ENCODE peak calls at places on chromosomes 5 and 9, in seven cellular contexts. One of them, this sample, is unnamed.

GRCh38 chr5:154117050-154117449 is 73.5 kb upstream of the GALNT10 start:
- DNase-seq in DMS153: peak; percentile 56
- DNase-seq in NCI-H226: no peak
- DNase-seq in CD8-positive, alpha-beta memory T cell: no peak
- DNase-seq in progenitor cell of endocrine pancreas: no peak
- DNase-seq in neural crest cell: no peak
- DNase-seq in mammary epithelial cell: no peak
- DNase-seq in this sample: no peak

GRCh38 chr5:172179032-172179989 is 8.7 kb downstream of the STK10 start:
- DNase-seq in neural crest cell: peak; percentile 25
- DNase-seq in mammary epithelial cell: no peak
- DNase-seq in progenitor cell of endocrine pancreas: no peak
- DNase-seq in NCI-H226: peak; percentile 31
- DNase-seq in DMS153: no peak
- DNase-seq in CD8-positive, alpha-beta memory T cell: peak; percentile 73
- DNase-seq in this sample: no peak

GRCh38 chr5:4563400-4563799 is 576.7 kb upstream of the ADAMTS16 start:
- DNase-seq in mammary epithelial cell: peak; percentile 50
- DNase-seq in neural crest cell: peak; percentile 18
- DNase-seq in DMS153: no peak
- DNase-seq in progenitor cell of endocrine pancreas: no peak
- DNase-seq in CD8-positive, alpha-beta memory T cell: no peak
- DNase-seq in NCI-H226: no peak
- DNase-seq in this sample: no peak

GRCh38 chr5:138459311-138459710 is 6.0 kb upstream of the EGR1 start:
- DNase-seq in DMS153: no peak
- DNase-seq in progenitor cell of endocrine pancreas: no peak
- DNase-seq in neural crest cell: no peak
- DNase-seq in NCI-H226: no peak
- DNase-seq in mammary epithelial cell: no peak
- DNase-seq in CD8-positive, alpha-beta memory T cell: peak; percentile 74
- DNase-seq in this sample: no peak

GRCh38 chr5:138626333-138626944 is 51.2 kb upstream of the HSPA9 start:
- DNase-seq in mammary epithelial cell: no peak
- DNase-seq in CD8-positive, alpha-beta memory T cell: no peak
- DNase-seq in DMS153: no peak
- DNase-seq in progenitor cell of endocrine pancreas: no peak
- DNase-seq in neural crest cell: no peak
- DNase-seq in NCI-H226: no peak
- DNase-seq in this sample: no peak

GRCh38 chr9:105126233-105126632 is 118.2 kb upstream of the SLC44A1 start:
- DNase-seq in DMS153: no peak
- DNase-seq in mammary epithelial cell: no peak
- DNase-seq in neural crest cell: no peak
- DNase-seq in CD8-positive, alpha-beta memory T cell: no peak
- DNase-seq in progenitor cell of endocrine pancreas: no peak
- DNase-seq in NCI-H226: peak; percentile 19
- DNase-seq in this sample: no peak

GRCh38 chr5:151952233-151952632 is 27.6 kb upstream of the GLRA1 start:
- DNase-seq in mammary epithelial cell: no peak
- DNase-seq in DMS153: no peak
- DNase-seq in neural crest cell: no peak
- DNase-seq in CD8-positive, alpha-beta memory T cell: no peak
- DNase-seq in NCI-H226: no peak
- DNase-seq in progenitor cell of endocrine pancreas: no peak
- DNase-seq in this sample: no peak

GRCh38 chr5:118043531-118043930 is 944.8 kb downstream of the DTWD2 start:
- DNase-seq in DMS153: no peak
- DNase-seq in NCI-H226: no peak
- DNase-seq in CD8-positive, alpha-beta memory T cell: no peak
- DNase-seq in progenitor cell of endocrine pancreas: no peak
- DNase-seq in neural crest cell: no peak
- DNase-seq in mammary epithelial cell: no peak
- DNase-seq in this sample: no peak

GRCh38 chr5:81789033-81789432 is 38.1 kb upstream of the SSBP2 start:
- DNase-seq in CD8-positive, alpha-beta memory T cell: no peak
- DNase-seq in progenitor cell of endocrine pancreas: no peak
- DNase-seq in DMS153: no peak
- DNase-seq in mammary epithelial cell: peak; percentile 75
- DNase-seq in neural crest cell: no peak
- DNase-seq in NCI-H226: no peak
- DNase-seq in this sample: no peak

GRCh38 chr5:170049713-170050112 is 56.0 kb upstream of the FOXI1 start:
- DNase-seq in DMS153: no peak
- DNase-seq in mammary epithelial cell: peak; percentile 14
- DNase-seq in progenitor cell of endocrine pancreas: no peak
- DNase-seq in CD8-positive, alpha-beta memory T cell: no peak
- DNase-seq in neural crest cell: no peak
- DNase-seq in NCI-H226: no peak
- DNase-seq in this sample: no peak

GRCh38 chr9:137319976-137320551 is 18.0 kb upstream of the NRARP start:
- DNase-seq in mammary epithelial cell: no peak
- DNase-seq in progenitor cell of endocrine pancreas: no peak
- DNase-seq in NCI-H226: no peak
- DNase-seq in CD8-positive, alpha-beta memory T cell: no peak
- DNase-seq in neural crest cell: no peak
- DNase-seq in DMS153: no peak
- DNase-seq in this sample: peak; percentile 48

GRCh38 chr5:115415143-115415491 is 118.7 kb upstream of the CCDC112 start:
- DNase-seq in progenitor cell of endocrine pancreas: no peak
- DNase-seq in NCI-H226: peak; percentile 36
- DNase-seq in DMS153: peak; percentile 53
- DNase-seq in CD8-positive, alpha-beta memory T cell: no peak
- DNase-seq in mammary epithelial cell: peak; percentile 90
- DNase-seq in neural crest cell: no peak
- DNase-seq in this sample: no peak

GRCh38 chr9:35827486-35827885 is 1.0 kb downstream of the FAM221B start:
- DNase-seq in CD8-positive, alpha-beta memory T cell: no peak
- DNase-seq in DMS153: no peak
- DNase-seq in mammary epithelial cell: no peak
- DNase-seq in progenitor cell of endocrine pancreas: no peak
- DNase-seq in neural crest cell: no peak
- DNase-seq in NCI-H226: no peak
- DNase-seq in this sample: no peak

This sample was measured in ecto neural progenitor cell.